ENCODE peak calls at places on chromosome 12, in six cellular contexts. R is hepatocyte, Q is OCI-LY7, J is GM23248, G is neural progenitor cell, U is HCT116. P is an unnamed sample.

GRCh38 chr12:120453977-120454376 is 7.7 kb downstream of the GATC start:
- DNase-seq in R (no peak), Q (peak), J (peak), G (peak), U (no peak), P (peak)

GRCh38 chr12:25276199-25276937 is 25.6 kb upstream of the KRAS start:
- DNase-seq in R (peak), Q (no peak), J (peak), G (no peak), U (peak), P (peak)

GRCh38 chr12:4118017-4118510 is 155.5 kb upstream of the CCND2 start:
- DNase-seq in R (peak), Q (peak), J (peak), G (no peak), U (no peak), P (peak)

GRCh38 chr12:107917912-107918800 is 143.7 kb downstream of the ASCL4 start:
- DNase-seq in R (peak), Q (peak), J (peak), G (peak), U (peak), P (peak)

GRCh38 chr12:52228931-52229330 is 4.1 kb upstream of the KRT7 start:
- DNase-seq in R (no peak), Q (no peak), J (no peak), G (no peak), U (no peak), P (no peak)

GRCh38 chr12:843609-844008 is 91.2 kb downstream of the WNK1 start:
- DNase-seq in R (no peak), Q (no peak), J (peak), G (no peak), U (no peak), P (no peak)

GRCh38 chr12:4187916-4188315 is 85.6 kb upstream of the CCND2 start:
- DNase-seq in R (no peak), Q (no peak), J (no peak), G (no peak), U (no peak), P (no peak)

GRCh38 chr12:3199551-3200031 is 122.4 kb downstream of the TSPAN9 start:
- DNase-seq in R (peak), Q (no peak), J (peak), G (peak), U (no peak), P (no peak)

GRCh38 chr12:5003025-5003666 is 40.5 kb upstream of the KCNA5 start:
- DNase-seq in R (peak), Q (peak), J (peak), G (peak), U (peak), P (peak)

GRCh38 chr12:67663121-67663520 is 14.6 kb downstream of the DYRK2 start:
- DNase-seq in R (no peak), Q (no peak), J (peak), G (no peak), U (no peak), P (no peak)

GRCh38 chr12:92735131-92735721 is 32.4 kb downstream of the PLEKHG7 start:
- DNase-seq in R (peak), Q (no peak), J (peak), G (no peak), U (no peak), P (no peak)

GRCh38 chr12:57435288-57435687 is 704 bp downstream of the INHBC start:
- DNase-seq in R (no peak), Q (no peak), J (no peak), G (no peak), U (no peak), P (no peak)

GRCh38 chr12:63897931-63898330 is 53.4 kb downstream of the SRGAP1 start:
- DNase-seq in R (no peak), Q (no peak), J (no peak), G (no peak), U (no peak), P (no peak)

GRCh38 chr12:122545855-122546254 is 18.8 kb downstream of the KNTC1 start:
- DNase-seq in R (no peak), Q (no peak), J (no peak), G (no peak), U (no peak), P (no peak)

GRCh38 chr12:120117961-120118709 is 1.6 kb upstream of the RAB35 start:
- DNase-seq in R (peak), Q (peak), J (peak), G (peak), U (no peak), P (no peak)

GRCh38 chr12:94187351-94187750 is 39.0 kb downstream of the PLXNC1 start:
- DNase-seq in R (no peak), Q (no peak), J (peak), G (no peak), U (no peak), P (no peak)

GRCh38 chr12:113766880-113767878 is 198.9 kb downstream of the RBM19 start:
- DNase-seq in R (peak), Q (no peak), J (peak), G (peak), U (no peak), P (no peak)

GRCh38 chr12:19390208-19390607 is 49.1 kb upstream of the AEBP2 start:
- DNase-seq in R (no peak), Q (no peak), J (no peak), G (no peak), U (no peak), P (no peak)

GRCh38 chr12:42119085-42119633 is 25.5 kb downstream of the GXYLT1 start:
- DNase-seq in R (no peak), Q (no peak), J (peak), G (no peak), U (no peak), P (no peak)

GRCh38 chr12:110135012-110135411 is 10.9 kb downstream of the IFT81 start:
- DNase-seq in R (no peak), Q (peak), J (peak), G (no peak), U (no peak), P (no peak)

GRCh38 chr12:30927210-30927576 is 645 bp downstream of the TSPAN11 start:
- DNase-seq in R (no peak), Q (no peak), J (peak), G (no peak), U (no peak), P (no peak)
- H3K4me2 ChIP-seq in R (peak), Q (no peak), J (peak), G (peak), U (no peak), P (no peak)

GRCh38 chr12:6535960-6536847 is 1.9 kb downstream of the GAPDH start:
- DNase-seq in R (no peak), Q (peak), J (peak), G (no peak), U (no peak), P (no peak)
- TF ChIP-seq EZH2phosphoT487 in R (no peak), Q (no peak), J (no peak), G (no peak), U (no peak), P (no peak)

DNA sequence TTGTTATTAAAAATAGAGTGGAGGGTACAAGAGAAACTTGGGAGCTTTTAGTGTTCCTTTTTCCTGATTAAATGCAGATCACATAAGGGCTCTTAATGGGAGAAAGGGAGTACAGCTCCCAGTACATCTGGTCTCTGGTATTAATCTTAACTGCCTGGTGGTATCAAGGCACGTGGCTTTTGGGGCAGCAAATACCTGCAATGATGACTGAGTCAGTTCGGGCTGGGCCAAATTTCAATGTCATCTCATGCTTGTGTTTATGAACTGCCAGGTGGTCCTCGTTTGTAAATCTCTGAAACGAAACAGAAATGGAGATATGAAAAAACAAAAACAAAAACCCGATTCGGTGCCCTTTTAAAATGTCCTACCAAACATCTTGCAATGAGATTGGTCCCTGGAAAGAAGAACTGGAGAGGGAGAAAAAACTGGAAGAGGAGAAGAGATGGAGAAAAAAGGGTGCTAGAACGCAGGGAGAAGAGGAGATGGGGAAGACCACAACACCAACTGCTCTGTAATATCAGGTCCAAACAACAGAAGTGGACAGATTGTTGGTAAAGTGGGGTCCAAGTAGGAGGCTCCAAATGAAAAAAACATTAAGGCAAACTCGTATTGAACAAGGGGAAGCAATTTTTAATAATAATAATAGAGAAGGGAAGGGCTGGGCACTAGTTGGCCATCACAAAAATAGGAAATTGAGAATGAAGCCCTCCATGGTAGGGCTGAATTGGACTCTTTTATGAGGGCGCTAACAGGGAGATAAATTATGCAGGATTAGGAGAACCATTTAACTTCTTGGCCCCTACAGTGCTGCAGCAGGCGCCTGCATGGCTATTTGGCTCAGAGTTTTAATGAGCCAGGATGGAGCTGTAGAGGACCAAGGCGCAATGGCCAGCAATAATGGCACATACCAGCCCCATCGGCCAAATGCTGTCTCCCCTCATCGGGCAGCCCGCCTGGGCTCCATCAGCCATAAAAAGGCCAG is 45.4 kb upstream of the NPFF start:
- DNase-seq in R (no peak), Q (no peak), J (no peak), G (peak), U (no peak), P (peak)
- H3K4me2 ChIP-seq in R (no peak), Q (no peak), J (no peak), G (peak), U (no peak), P (peak)

DNA sequence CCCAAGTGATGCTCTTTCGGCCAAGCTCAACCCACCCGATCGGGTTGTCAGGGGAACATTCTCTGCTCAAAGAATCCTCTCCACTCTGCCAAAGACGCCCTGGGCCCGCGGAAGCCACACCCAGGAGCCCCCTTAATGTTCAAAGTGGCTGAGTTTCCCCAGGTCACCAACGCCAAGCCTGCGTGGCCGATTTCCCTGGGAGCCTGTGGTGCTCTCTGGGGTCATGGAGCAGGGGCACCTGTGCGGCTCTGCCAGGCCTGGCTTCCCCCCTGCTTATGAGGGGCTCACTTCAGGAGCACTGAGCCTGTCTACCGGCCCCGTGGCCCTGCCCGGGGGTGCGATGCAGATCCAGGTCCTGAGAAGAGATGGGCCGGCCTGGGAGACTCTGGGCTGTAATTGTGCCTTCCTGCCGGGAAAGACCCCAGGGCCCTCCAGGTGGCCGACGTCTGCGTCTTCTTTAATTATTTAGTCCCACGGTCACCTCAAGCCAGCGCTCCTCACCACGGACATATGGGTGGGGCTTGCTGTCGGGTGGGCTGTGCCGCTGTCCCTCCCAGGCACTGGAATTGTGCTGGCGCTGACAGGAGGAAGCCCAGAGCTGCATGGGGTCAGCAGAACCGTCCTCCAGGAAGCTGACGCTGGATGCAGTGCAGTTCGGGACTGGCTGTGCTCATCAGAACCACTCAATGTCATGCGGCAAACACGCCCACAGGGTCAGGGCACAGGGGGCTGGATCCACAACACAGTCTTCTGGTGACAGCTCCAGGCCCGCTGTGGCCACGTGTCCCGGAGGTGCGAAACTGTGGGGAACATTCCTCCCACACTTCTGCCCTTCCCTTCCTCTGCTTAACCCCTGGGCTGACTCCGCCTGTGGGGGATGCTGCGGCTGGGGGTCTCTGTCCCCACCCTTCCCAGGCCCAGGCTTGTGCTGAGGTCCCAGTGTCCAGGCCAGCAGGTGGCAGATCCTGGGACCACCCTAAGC is 267.6 kb upstream of the SFSWAP start:
- DNase-seq in R (no peak), Q (no peak), J (no peak), G (no peak), U (no peak), P (no peak)
- TF ChIP-seq EZH2phosphoT487 in R (no peak), Q (no peak), J (no peak), G (no peak), U (no peak), P (no peak)

DNA sequence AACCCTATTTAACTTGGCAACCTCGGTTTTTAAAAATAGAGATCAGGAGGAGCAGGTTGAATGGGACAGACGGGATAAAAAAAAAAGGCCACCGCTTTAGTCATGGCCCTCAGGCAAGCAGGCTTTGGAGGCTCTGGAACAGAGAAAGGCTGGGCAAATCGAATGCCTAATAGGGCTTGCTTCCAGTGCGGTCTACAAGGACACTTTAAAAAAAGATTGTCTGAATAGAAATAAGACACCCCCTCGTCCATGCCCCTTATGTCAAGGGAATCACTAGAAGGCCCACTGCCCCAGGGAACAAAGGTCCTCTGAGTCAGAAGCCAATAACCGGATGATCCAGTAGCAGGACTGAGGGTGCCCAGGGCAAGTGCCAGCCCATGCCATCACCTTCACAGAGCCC is 265.8 kb downstream of the CPNE8 start:
- DNase-seq in R (no peak), Q (no peak), J (no peak), G (no peak), U (no peak), P (no peak)
- H3K4me2 ChIP-seq in R (no peak), Q (no peak), J (no peak), G (no peak), U (no peak), P (no peak)